ENCODE peak calls at places on chromosomes 16 and 17, in ten cellular contexts. M is C1 segment of cervical spinal cord, W is testis, Y is transverse colon, O is AG10803, N is AML-193, H is Panc1, A is RCC 7860, I is BJ, L is HuH-7. X is an unnamed sample.

GRCh38 chr17:7711356-7711755 is 6.2 kb upstream of the DNAH2 start:
- DNase-seq in H (no peak), A (no peak), I (no peak), N (no peak), L (no peak), Y (no peak), M (no peak), O (no peak), W (no peak), X (no peak)

GRCh38 chr17:81097943-81098308 is 63.0 kb downstream of the BAIAP2 start:
- DNase-seq in M (no peak), N (no peak), A (peak), L (no peak), I (no peak), W (no peak), O (peak), Y (peak), H (no peak), X (peak)

GRCh38 chr17:81553616-81554181 is 1.5 kb upstream of the FAAP100 start:
- DNase-seq in M (no peak), A (peak), N (no peak), Y (peak), W (peak), O (peak), L (no peak), H (no peak), I (peak), X (peak)

GRCh38 chr17:81190591-81190990 is 24.6 kb upstream of the AATK start:
- DNase-seq in N (no peak), W (no peak), I (no peak), H (no peak), O (no peak), L (no peak), M (no peak), A (no peak), Y (no peak), X (no peak)

GRCh38 chr17:45394913-45395568 is 37.6 kb downstream of the ARHGAP27 start:
- DNase-seq in N (no peak), A (peak), M (peak), L (peak), I (peak), Y (peak), W (peak), O (peak), H (no peak), X (peak)

GRCh38 chr16:71627631-71628236 is 1.8 kb downstream of the MARVELD3 start:
- DNase-seq in W (no peak), H (no peak), I (no peak), O (no peak), L (no peak), N (no peak), Y (peak), M (no peak), A (no peak), X (no peak)

GRCh38 chr17:19574956-19575355 is 41.3 kb downstream of the SLC47A1 start:
- DNase-seq in A (no peak), H (no peak), O (no peak), I (no peak), N (no peak), Y (no peak), W (no peak), M (no peak), L (no peak), X (no peak)

GRCh38 chr17:47889734-47890529 is 6.1 kb upstream of the SP2 start:
- DNase-seq in L (peak), Y (peak), I (no peak), W (peak), N (peak), O (peak), M (peak), A (peak), H (no peak), X (peak)

GRCh38 chr17:28033972-28034714 is 8.3 kb upstream of the NLK start:
- DNase-seq in L (no peak), M (no peak), W (no peak), A (peak), I (peak), Y (no peak), N (no peak), O (peak), H (no peak), X (no peak)

X was measured in NB4.